ENCODE peak calls at places on chromosomes 13 and 19, in ten cellular contexts. H is ascending aorta; G is RKO; N is cardiac muscle cell; D is non-pigmented ciliary epithelial cell; E is fibroblast of lung; L is SHP77; S is naive thymus-derived CD8-positive, alpha-beta T cell; Z is osteoblast; X is NCI-H226. Q is an unnamed sample.

GRCh38 chr13:27295096-27295495 is 24.5 kb downstream of the RASL11A start:
- DNase-seq in Z (no peak), X (no peak), H (no peak), L (no peak), E (no peak), N (no peak), D (no peak), G (no peak), S (no peak), Q (no peak)

GRCh38 chr13:107373551-107373950 is 805.6 kb upstream of the ARGLU1 start:
- DNase-seq in N (peak; percentile 16), Z (peak; percentile 78), X (peak; percentile 78), H (no peak), S (no peak), E (peak; percentile 83), D (peak; percentile 71), L (peak; percentile 86), G (peak; percentile 57), Q (no peak)

GRCh38 chr13:102642475-102642874 is 45.7 kb downstream of the TPP2 start:
- DNase-seq in L (no peak), G (no peak), E (peak; percentile 31), H (no peak), D (no peak), Z (no peak), N (no peak), X (no peak), S (no peak), Q (peak; percentile 56)

GRCh38 chr13:105426454-105426853 is 1109.0 kb downstream of the EFNB2 start:
- DNase-seq in E (no peak), G (no peak), S (no peak), X (no peak), N (no peak), L (no peak), H (no peak), D (no peak), Z (no peak), Q (no peak)

GRCh38 chr19:55080915-55081772 is 5.5 kb downstream of the EPS8L1 start:
- DNase-seq in L (peak; percentile 45), Z (peak; percentile 91), E (peak; percentile 45), N (peak; percentile 80), D (no peak), H (peak; percentile 45), G (peak; percentile 83), X (no peak), S (peak; percentile 88), Q (peak; percentile 48)

GRCh38 chr19:38057954-38058690 is 151.1 kb downstream of the SIPA1L3 start:
- DNase-seq in S (no peak), Z (peak; percentile 80), H (no peak), X (no peak), N (no peak), L (peak; percentile 97), G (no peak), E (no peak), D (no peak), Q (no peak)

GRCh38 chr13:95573226-95573625 is 20.7 kb downstream of the CLDN10 start:
- DNase-seq in S (no peak), N (no peak), L (no peak), E (peak; percentile 27), D (no peak), X (peak; percentile 42), G (no peak), H (no peak), Z (no peak), Q (no peak)

GRCh38 chr19:31300406-31300805 is 48.8 kb downstream of the TSHZ3 start:
- DNase-seq in H (no peak), G (no peak), Z (no peak), D (no peak), N (no peak), E (no peak), X (no peak), L (no peak), S (no peak), Q (no peak)

GRCh38 chr13:29948246-29948645 is 97.8 kb upstream of the UBL3 start:
- DNase-seq in N (no peak), E (peak; percentile 45), D (no peak), L (no peak), S (no peak), X (no peak), Z (no peak), G (no peak), H (no peak), Q (no peak)

GRCh38 chr13:110463876-110464510 is 97.5 kb downstream of the RAB20 start:
- DNase-seq in D (no peak), L (no peak), H (no peak), E (peak; percentile 24), X (no peak), G (no peak), Z (no peak), N (no peak), S (no peak), Q (no peak)

GRCh38 chr13:38819053-38819452 is 132.2 kb downstream of the FREM2 start:
- DNase-seq in L (no peak), Z (no peak), H (no peak), N (no peak), D (no peak), S (no peak), G (no peak), X (no peak), E (peak; percentile 64), Q (no peak)

GRCh38 chr13:44188257-44188656 is 185.4 kb upstream of the SERP2 start:
- DNase-seq in S (no peak), E (peak; percentile 74), X (peak; percentile 90), Z (peak; percentile 78), N (no peak), H (no peak), G (peak; percentile 44), L (no peak), D (no peak), Q (no peak)

GRCh38 chr19:49456351-49456750 is 3.3 kb downstream of the ALDH16A1 start:
- DNase-seq in G (no peak), N (no peak), S (no peak), D (no peak), H (no peak), X (no peak), L (no peak), Z (peak; percentile 18), E (no peak), Q (no peak)

GRCh38 chr13:42392706-42393572 is 121.0 kb downstream of the AKAP11 start:
- DNase-seq in G (no peak), S (no peak), L (no peak), E (peak; percentile 9), N (no peak), X (no peak), H (no peak), Z (peak; percentile 18), D (no peak), Q (no peak)

GRCh38 chr19:52297601-52298358 is 811 bp downstream of the ZNF480 start:
- DNase-seq in L (no peak), X (no peak), E (peak; percentile 6), S (peak; percentile 5), D (no peak), Z (peak; percentile 58), G (peak; percentile 3), H (no peak), N (peak; percentile 22), Q (no peak)

GRCh38 chr13:79593611-79594275 is 112.8 kb downstream of the NDFIP2 start:
- DNase-seq in Z (peak; percentile 86), E (peak; percentile 86), N (no peak), L (no peak), S (no peak), G (peak; percentile 19), X (peak; percentile 87), D (peak; percentile 50), H (no peak), Q (no peak)

GRCh38 chr19:55005684-55006488 is 32.2 kb downstream of the GP6 start:
- DNase-seq in E (peak; percentile 77), L (peak; percentile 91), S (peak; percentile 82), Z (no peak), X (peak; percentile 51), N (peak; percentile 34), H (no peak), G (peak; percentile 100), D (peak; percentile 19), Q (peak; percentile 4)

GRCh38 chr19:16628183-16628983 is at the start of gene MED26:
- DNase-seq in X (peak; percentile 87), E (peak; percentile 85), N (peak; percentile 95), L (peak; percentile 98), D (peak; percentile 50), G (peak; percentile 92), S (peak; percentile 91), Z (peak; percentile 99), H (peak; percentile 66), Q (peak; percentile 93)

GRCh38 chr13:42553098-42554046 is 20.6 kb upstream of the TNFSF11 start:
- DNase-seq in X (no peak), N (no peak), E (peak; percentile 64), L (no peak), D (peak; percentile 71), H (no peak), Z (peak; percentile 91), S (no peak), G (no peak), Q (no peak)

GRCh38 chr19:861099-861755 is 1.8 kb downstream of the CFD start:
- DNase-seq in D (no peak), E (no peak), N (no peak), L (no peak), G (no peak), Z (no peak), S (no peak), X (no peak), H (no peak), Q (no peak)

GRCh38 chr13:90485441-90485840 is 862.0 kb upstream of the MIR17HG start:
- DNase-seq in G (peak; percentile 66), H (no peak), E (peak; percentile 92), Z (peak; percentile 25), X (peak; percentile 44), N (no peak), S (no peak), L (no peak), D (peak; percentile 64), Q (no peak)

GRCh38 chr13:20301391-20302071 is 69.4 kb upstream of the GJB6 start:
- DNase-seq in G (no peak), Z (no peak), L (no peak), D (no peak), X (no peak), H (no peak), S (no peak), E (peak; percentile 13), N (no peak), Q (no peak)

GRCh38 chr13:97875218-97875617 is 78.3 kb upstream of the IPO5 start:
- DNase-seq in S (no peak), N (no peak), H (no peak), E (no peak), G (no peak), Z (no peak), X (no peak), L (no peak), D (no peak), Q (no peak)

GRCh38 chr19:15828121-15828620 is 12.7 kb upstream of the OR10H1 start:
- DNase-seq in S (no peak), L (no peak), N (no peak), G (no peak), E (no peak), H (no peak), D (no peak), Z (peak; percentile 22), X (no peak), Q (no peak)

GRCh38 chr19:45047188-45047797 is 8.4 kb downstream of the CLASRP start:
- DNase-seq in G (no peak), S (no peak), Z (no peak), E (no peak), X (no peak), D (no peak), N (no peak), H (no peak), L (no peak), Q (no peak)

GRCh38 chr19:58296086-58296485 is 9.1 kb upstream of the ERVK3-1 start:
- DNase-seq in Z (no peak), G (no peak), D (no peak), H (no peak), S (no peak), X (no peak), L (no peak), E (no peak), N (no peak), Q (no peak)

GRCh38 chr13:26867451-26868067 is 107.0 kb upstream of the GPR12 start:
- DNase-seq in G (peak; percentile 38), N (peak; percentile 70), Z (peak; percentile 48), X (no peak), H (no peak), E (peak; percentile 17), S (no peak), D (no peak), L (no peak), Q (no peak)

GRCh38 chr13:110346661-110347067 is 39.6 kb downstream of the COL4A2 start:
- DNase-seq in G (no peak), H (no peak), X (no peak), D (no peak), Z (no peak), E (no peak), N (no peak), L (peak; percentile 28), S (no peak), Q (no peak)